ENCODE peak calls at places on chromosomes 6 and 20, in eight cellular contexts. U is neuronal stem cell; S is adipocyte; Q is psoas muscle; V is endothelial cell; F is lung; T is mesendoderm; X is activated CD4-positive, alpha-beta T cell treated with anti-CD3 and anti-CD28 coated beads, Interleukin-2, amount 10 ng/mL, durations not matched to agents 7 days and 5 days. Y is an unnamed sample.

GRCh38 chr6:130421567-130421966 is 55.8 kb downstream of the TMEM200A start:
- DNase-seq in S (peak), T (no peak), X (no peak), V (no peak), U (no peak), Q (no peak), F (no peak), Y (no peak)

GRCh38 chr6:44489912-44490604 is 102.6 kb downstream of the CDC5L start:
- DNase-seq in U (no peak), X (no peak), Q (no peak), S (peak), V (no peak), F (no peak), T (no peak), Y (no peak)

GRCh38 chr6:43627008-43627825 is 1.8 kb downstream of the GTPBP2 start:
- DNase-seq in Q (peak), F (peak), T (peak), S (peak), U (no peak), V (peak), X (no peak), Y (peak)

GRCh38 chr6:135438907-135439535 is 58.5 kb downstream of the AHI1 start:
- DNase-seq in T (peak), U (no peak), F (no peak), S (peak), V (no peak), X (no peak), Q (no peak), Y (peak)

GRCh38 chr6:37483917-37484785 is 15.5 kb downstream of the CCDC167 start:
- DNase-seq in S (peak), F (peak), Q (peak), T (peak), V (peak), X (peak), U (peak), Y (peak)

GRCh38 chr6:85449818-85450577 is at the start of gene NT5E:
- DNase-seq in Q (peak), V (peak), X (peak), U (peak), F (peak), T (peak), S (peak), Y (peak)

GRCh38 chr20:12970372-12970821 is 38.4 kb upstream of the SPTLC3 start:
- DNase-seq in V (peak), F (no peak), X (peak), U (peak), T (peak), S (peak), Q (no peak), Y (peak)

GRCh38 chr6:139161169-139161568 is 26.3 kb downstream of the HECA start:
- DNase-seq in V (no peak), U (no peak), Q (no peak), F (peak), T (no peak), X (peak), S (peak), Y (no peak)

GRCh38 chr6:106540432-106540831 is 88.9 kb downstream of the RTN4IP1 start:
- DNase-seq in T (no peak), Q (no peak), U (no peak), S (no peak), F (no peak), X (no peak), V (no peak), Y (no peak)

GRCh38 chr6:79525272-79526100 is 11.7 kb downstream of the LCA5 start:
- DNase-seq in F (no peak), U (no peak), S (no peak), X (no peak), V (no peak), Q (peak), T (peak), Y (no peak)

GRCh38 chr6:31249184-31249583 is 22.7 kb downstream of the HLA-C start:
- DNase-seq in V (no peak), T (no peak), F (no peak), U (no peak), Q (no peak), X (no peak), S (no peak), Y (no peak)

GRCh38 chr6:5104667-5105066 is 19.5 kb downstream of the PPP1R3G start:
- DNase-seq in V (no peak), U (no peak), F (no peak), S (no peak), Q (no peak), X (no peak), T (no peak), Y (no peak)

GRCh38 chr20:52996130-52996529 is 24.0 kb downstream of the TSHZ2 start:
- DNase-seq in T (no peak), F (no peak), V (no peak), S (no peak), U (no peak), Q (no peak), X (no peak), Y (no peak)

GRCh38 chr6:158662607-158663464 is 13.0 kb downstream of the SYTL3 start:
- DNase-seq in U (no peak), T (no peak), F (no peak), S (no peak), Q (peak), X (no peak), V (no peak), Y (no peak)

GRCh38 chr6:157877573-157878011 is 54.5 kb downstream of the SNX9 start:
- DNase-seq in U (no peak), S (no peak), T (no peak), X (no peak), F (no peak), Q (no peak), V (no peak), Y (no peak)

GRCh38 chr6:144216668-144217218 is 66.4 kb downstream of the STX11 start:
- DNase-seq in X (no peak), T (no peak), Q (peak), S (no peak), U (no peak), F (no peak), V (no peak), Y (peak)

GRCh38 chr20:17895641-17896246 is 72.8 kb downstream of the SNX5 start:
- DNase-seq in T (no peak), X (peak), U (no peak), F (peak), S (peak), V (no peak), Q (peak), Y (no peak)

GRCh38 chr6:170296746-170297576 is 6.1 kb upstream of the DLL1 start:
- DNase-seq in F (no peak), X (no peak), V (no peak), U (peak), T (no peak), Q (no peak), S (no peak), Y (no peak)

GRCh38 chr20:62134735-62135231 is 8.4 kb downstream of the PSMA7 start:
- DNase-seq in Q (peak), V (no peak), U (no peak), F (peak), X (no peak), S (peak), T (no peak), Y (no peak)

GRCh38 chr20:4809707-4810106 is 88.0 kb downstream of the PRND start:
- DNase-seq in T (no peak), F (no peak), X (no peak), Q (no peak), S (no peak), V (no peak), U (no peak), Y (no peak)

GRCh38 chr6:129281173-129281796 is 398.3 kb downstream of the LAMA2 start:
- DNase-seq in X (no peak), U (no peak), T (no peak), V (no peak), F (no peak), S (no peak), Q (no peak), Y (no peak)

GRCh38 chr20:62832212-62832922 is 15.5 kb downstream of the COL9A3 start:
- DNase-seq in X (peak), S (no peak), U (no peak), V (no peak), F (peak), T (peak), Q (peak), Y (peak)

GRCh38 chr6:45923831-45924391 is 91.7 kb downstream of the CLIC5 start:
- DNase-seq in U (no peak), V (no peak), Q (no peak), X (peak), F (no peak), S (peak), T (no peak), Y (no peak)

GRCh38 chr6:131954775-131955107 is 3.6 kb upstream of the CCN2 start:
- DNase-seq in T (peak), V (no peak), U (no peak), X (no peak), Q (no peak), F (peak), S (peak), Y (peak)

GRCh38 chr6:167825759-167826229 is 917 bp upstream of the AFDN start:
- DNase-seq in U (no peak), V (peak), X (no peak), T (peak), F (peak), Q (peak), S (peak), Y (peak)

GRCh38 chr6:160054913-160055312 is 66.7 kb upstream of the SLC22A1 start:
- DNase-seq in X (no peak), U (no peak), S (no peak), Q (no peak), V (no peak), T (no peak), F (no peak), Y (no peak)

GRCh38 chr6:8481727-8482126 is 46.4 kb upstream of the SLC35B3 start:
- DNase-seq in T (peak), U (peak), F (no peak), V (no peak), S (peak), Q (no peak), X (no peak), Y (peak)

GRCh38 chr6:34339432-34339831 is 53.0 kb downstream of the NUDT3 start:
- DNase-seq in U (no peak), T (no peak), S (no peak), Q (no peak), V (no peak), F (no peak), X (no peak), Y (no peak)

GRCh38 chr20:37535443-37536132 is 7.9 kb upstream of the BLCAP start:
- DNase-seq in V (no peak), U (no peak), Q (no peak), S (no peak), F (no peak), T (no peak), X (no peak), Y (no peak)

GRCh38 chr6:2970753-2971419 is 481 bp downstream of the SERPINB6 start:
- DNase-seq in Q (peak), T (peak), V (peak), S (peak), F (peak), X (peak), U (no peak), Y (peak)

GRCh38 chr6:3747100-3747737 is 4.3 kb downstream of the PXDC1 start:
- DNase-seq in S (no peak), V (no peak), Q (no peak), X (no peak), F (no peak), T (no peak), U (no peak), Y (no peak)

Y was measured in HEK293T.